ENCODE peak calls at places on chromosomes 4 and X, in ten cellular contexts. P, A, E, I, U, Q, K, L, Y and S are unnamed samples.

GRCh38 chr4:10639100-10639499 is 45.5 kb downstream of the CLNK start:
- DNase-seq in P (no peak), A (no peak), E (no peak), I (no peak), U (no peak), Q (no peak), K (no peak), L (peak), Y (no peak), S (no peak)

GRCh38 chr4:118898684-118899138 is 10.1 kb downstream of the SYNPO2 start:
- DNase-seq in P (peak), A (no peak), E (peak), I (no peak), U (no peak), Q (no peak), K (no peak), L (no peak), Y (no peak), S (no peak)

GRCh38 chr4:156634612-156635011 is 337.0 kb downstream of the PDGFC start:
- DNase-seq in P (no peak), A (no peak), E (no peak), I (no peak), U (no peak), Q (peak), K (no peak), L (no peak), Y (no peak), S (no peak)

GRCh38 chr4:69650872-69651271 is 2.2 kb downstream of the UGT2A1 start:
- DNase-seq in P (no peak), A (no peak), E (no peak), I (no peak), U (no peak), Q (no peak), K (no peak), L (no peak), Y (no peak), S (no peak)

GRCh38 chrX:85365370-85365995 is 14.0 kb downstream of the POF1B start:
- DNase-seq in P (no peak), A (no peak), E (no peak), I (no peak), U (no peak), Q (no peak), K (peak), L (peak), Y (no peak), S (no peak)

GRCh38 chrX:9988762-9989161 is 21.6 kb downstream of the CLDN34 start:
- DNase-seq in P (no peak), A (no peak), E (no peak), I (no peak), U (no peak), Q (no peak), K (no peak), L (peak), Y (no peak), S (no peak)

GRCh38 chr4:140704964-140705363 is 51.2 kb downstream of the TBC1D9 start:
- DNase-seq in P (no peak), A (no peak), E (no peak), I (no peak), U (peak), Q (no peak), K (no peak), L (no peak), Y (no peak), S (no peak)

GRCh38 chrX:3407785-3408184 is 61.3 kb upstream of the MXRA5 start:
- DNase-seq in P (peak), A (no peak), E (no peak), I (no peak), U (no peak), Q (no peak), K (no peak), L (no peak), Y (no peak), S (no peak)

GRCh38 chrX:20913760-20914159 is 460.5 kb upstream of the CNKSR2 start:
- DNase-seq in P (no peak), A (no peak), E (no peak), I (no peak), U (no peak), Q (no peak), K (peak), L (peak), Y (no peak), S (no peak)

GRCh38 chr4:163113921-163114703 is 52.6 kb downstream of the NAF1 start:
- DNase-seq in P (no peak), A (no peak), E (no peak), I (no peak), U (no peak), Q (no peak), K (no peak), L (no peak), Y (no peak), S (no peak)

GRCh38 chr4:52657630-52658501 is 1.2 kb downstream of the USP46 start:
- DNase-seq in P (peak), A (peak), E (no peak), I (peak), U (no peak), Q (peak), K (peak), L (peak), Y (no peak), S (no peak)

GRCh38 chrX:18607966-18608365 is 63.9 kb downstream of the RS1 start:
- DNase-seq in P (no peak), A (no peak), E (no peak), I (no peak), U (no peak), Q (peak), K (no peak), L (no peak), Y (no peak), S (no peak)

GRCh38 chr4:120765271-120765985 is 157.1 kb downstream of the PRDM5 start:
- DNase-seq in P (no peak), A (no peak), E (no peak), I (no peak), U (peak), Q (no peak), K (no peak), L (no peak), Y (no peak), S (no peak)

GRCh38 chr4:143286733-143287570 is 49.7 kb upstream of the GAB1 start:
- DNase-seq in P (peak), A (no peak), E (no peak), I (peak), U (no peak), Q (peak), K (no peak), L (peak), Y (no peak), S (no peak)

GRCh38 chr4:124530464-124531077 is 182.0 kb downstream of the ANKRD50 start:
- DNase-seq in P (peak), A (no peak), E (no peak), I (peak), U (no peak), Q (peak), K (no peak), L (peak), Y (no peak), S (no peak)

GRCh38 chr4:189090174-189090814 is 850.4 kb upstream of the FRG1 start:
- DNase-seq in P (peak), A (no peak), E (no peak), I (peak), U (no peak), Q (peak), K (peak), L (peak), Y (no peak), S (no peak)

GRCh38 chr4:10089346-10089745 is 27.3 kb downstream of the WDR1 start:
- DNase-seq in P (no peak), A (peak), E (no peak), I (no peak), U (no peak), Q (no peak), K (peak), L (peak), Y (peak), S (peak)

GRCh38 chr4:181569553-181569952 is 673.6 kb upstream of the TENM3 start:
- DNase-seq in P (peak), A (no peak), E (no peak), I (peak), U (no peak), Q (peak), K (no peak), L (peak), Y (no peak), S (no peak)

GRCh38 chr4:100312615-100313355 is 122.5 kb upstream of the DDIT4L start:
- DNase-seq in P (peak), A (no peak), E (no peak), I (no peak), U (no peak), Q (no peak), K (no peak), L (no peak), Y (no peak), S (no peak)

GRCh38 chrX:108701633-108702032 is 34.7 kb downstream of the IRS4 start:
- DNase-seq in P (no peak), A (no peak), E (no peak), I (no peak), U (no peak), Q (no peak), K (no peak), L (peak), Y (no peak), S (no peak)

GRCh38 chrX:108696690-108697089 is 39.7 kb downstream of the IRS4 start:
- DNase-seq in P (no peak), A (no peak), E (no peak), I (no peak), U (no peak), Q (peak), K (no peak), L (peak), Y (no peak), S (no peak)

GRCh38 chrX:108704839-108705238 is 31.5 kb downstream of the IRS4 start:
- DNase-seq in P (no peak), A (no peak), E (no peak), I (no peak), U (no peak), Q (no peak), K (no peak), L (peak), Y (no peak), S (no peak)

GRCh38 chrX:108699368-108699767 is 37.0 kb downstream of the IRS4 start:
- DNase-seq in P (peak), A (no peak), E (no peak), I (peak), U (peak), Q (peak), K (no peak), L (peak), Y (no peak), S (no peak)
- TF ChIP-seq CTCF in P (peak), A (no peak), E (peak), I (peak), U (peak), Q (peak), K (peak), L (peak), Y (peak), S (peak)

GRCh38 chr4:155403886-155404285 is 27.1 kb upstream of the MAP9 start:
- DNase-seq in P (peak), A (no peak), E (no peak), I (peak), U (no peak), Q (peak), K (no peak), L (peak), Y (no peak), S (no peak)
- TF ChIP-seq CTCF in P (peak), A (no peak), E (peak), I (peak), U (peak), Q (peak), K (peak), L (peak), Y (no peak), S (peak)

GRCh38 chr4:24683116-24683515 is 98.8 kb upstream of the DHX15 start:
- DNase-seq in P (no peak), A (no peak), E (no peak), I (no peak), U (no peak), Q (no peak), K (no peak), L (no peak), Y (no peak), S (no peak)

GRCh38 chr4:24689212-24689611 is 104.9 kb upstream of the DHX15 start:
- DNase-seq in P (no peak), A (no peak), E (no peak), I (no peak), U (no peak), Q (no peak), K (no peak), L (no peak), Y (no peak), S (no peak)

GRCh38 chr4:24688453-24688852 is 104.1 kb upstream of the DHX15 start:
- DNase-seq in P (no peak), A (no peak), E (no peak), I (no peak), U (no peak), Q (no peak), K (no peak), L (no peak), Y (no peak), S (no peak)

GRCh38 chr4:24690436-24690835 is 104.9 kb upstream of the SOD3 start:
- DNase-seq in P (peak), A (no peak), E (no peak), I (no peak), U (no peak), Q (peak), K (no peak), L (peak), Y (no peak), S (no peak)

DNA sequence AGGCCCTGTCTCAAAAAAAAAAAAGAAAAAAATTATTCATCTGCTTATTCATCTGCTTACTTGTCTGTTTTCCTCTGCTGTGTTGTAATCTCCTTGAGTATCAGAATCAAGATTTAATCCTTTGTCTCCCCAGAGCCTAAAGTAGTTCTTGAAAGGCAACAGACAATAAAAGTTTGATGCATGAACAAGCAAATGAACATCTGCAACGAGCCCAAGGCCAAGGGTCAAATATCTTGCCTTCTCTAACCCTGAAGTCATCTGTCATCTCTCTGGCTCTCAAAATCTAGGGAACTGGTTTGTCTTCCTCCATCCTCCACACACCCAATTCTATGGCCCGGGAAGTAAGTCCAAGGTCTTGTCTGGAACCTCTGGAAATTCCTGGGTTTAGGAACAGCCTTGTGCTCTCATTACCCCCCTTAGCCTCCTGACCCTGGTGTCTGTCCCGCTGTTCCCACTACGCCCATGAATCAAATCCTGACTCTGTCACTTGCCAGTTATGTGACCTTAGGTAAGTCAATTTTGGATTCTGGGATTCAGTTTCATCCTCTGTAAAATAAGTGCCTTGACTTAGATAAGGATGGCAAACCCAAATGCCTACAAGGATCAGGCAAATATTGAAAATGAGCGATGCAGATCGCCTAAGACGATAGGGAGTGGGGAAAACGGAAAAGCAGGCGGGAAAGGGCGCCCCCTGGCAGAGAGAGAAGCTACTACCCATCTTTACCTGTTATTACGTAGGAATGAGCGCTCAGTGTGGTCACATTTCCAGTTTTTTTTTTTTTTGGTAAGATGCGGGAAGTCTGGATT is 102.7 kb upstream of the DHX15 start:
- DNase-seq in P (peak), A (peak), E (no peak), I (no peak), U (no peak), Q (no peak), K (peak), L (peak), Y (no peak), S (no peak)
- TF ChIP-seq CTCF in P (peak), A (no peak), E (no peak), I (peak), U (peak), Q (peak), K (peak), L (peak), Y (peak), S (peak)

DNA sequence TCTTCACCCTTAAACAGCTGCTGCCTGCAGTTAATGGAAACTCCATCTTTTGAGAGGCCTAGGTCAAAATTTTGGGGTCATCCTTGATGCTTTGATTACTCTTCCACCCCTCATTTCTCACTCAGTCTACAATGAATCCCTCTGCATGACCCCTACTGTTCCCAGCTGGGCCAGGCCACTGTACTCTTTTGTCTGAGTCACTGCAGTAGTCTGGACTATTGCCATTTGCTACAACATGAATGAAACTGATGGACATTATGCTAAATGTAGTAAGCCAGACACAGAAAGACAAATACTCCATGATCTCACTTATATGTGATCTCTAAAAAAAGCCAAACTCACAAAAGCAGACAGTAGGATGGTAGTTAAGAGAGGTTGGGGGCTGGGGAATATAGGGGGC is 28.3 kb downstream of the STK32B start:
- DNase-seq in P (peak), A (no peak), E (no peak), I (no peak), U (no peak), Q (peak), K (no peak), L (no peak), Y (no peak), S (no peak)
- TF ChIP-seq CTCF in P (no peak), A (no peak), E (no peak), I (no peak), U (no peak), Q (no peak), K (no peak), L (no peak), Y (no peak), S (no peak)

DNA sequence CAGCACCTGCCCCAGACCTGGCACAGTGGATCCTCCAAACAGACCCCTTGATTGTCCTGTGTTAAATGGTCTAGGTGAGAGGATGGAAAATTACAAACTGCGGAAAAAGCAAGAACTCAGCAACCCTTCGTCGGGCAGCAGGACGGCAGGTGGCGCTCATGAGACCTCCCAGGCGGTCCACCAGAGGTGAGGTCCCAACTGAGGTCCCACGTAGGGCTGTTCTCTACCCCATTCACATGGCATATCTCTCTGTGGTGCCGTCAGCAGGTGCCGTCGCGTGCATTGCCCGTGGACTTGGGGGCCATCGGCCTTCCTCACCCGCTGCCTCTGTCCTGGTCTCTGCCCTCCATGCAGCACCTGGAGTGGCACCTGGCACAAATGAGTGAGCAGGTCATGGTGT is 88.2 kb downstream of the CRMP1 start:
- DNase-seq in P (no peak), A (no peak), E (no peak), I (no peak), U (no peak), Q (no peak), K (peak), L (no peak), Y (no peak), S (no peak)
- TF ChIP-seq CTCF in P (no peak), A (no peak), E (no peak), I (no peak), U (peak), Q (no peak), K (peak), L (no peak), Y (no peak), S (no peak)